ENCODE peak calls at places on chromosomes 11 and 22, in nine cellular contexts. V, A, T, P, I, R, H, D and O are unnamed samples.

GRCh38 chr11:102323542-102324261 is 6.4 kb downstream of the BIRC3 start:
- DNase-seq in V (peak; percentile 27), A (no peak), T (no peak), P (peak; percentile 86), I (peak; percentile 32), R (no peak), H (no peak), D (no peak), O (peak; percentile 82)

GRCh38 chr22:46087816-46088277 is 62.5 kb upstream of the PPARA start:
- DNase-seq in V (no peak), A (no peak), T (peak; percentile 89), P (peak; percentile 94), I (peak; percentile 81), R (no peak), H (peak; percentile 96), D (peak; percentile 73), O (peak; percentile 95)

GRCh38 chr11:8693010-8693551 is 10.5 kb downstream of the RPL27A start:
- DNase-seq in V (no peak), A (no peak), T (no peak), P (no peak), I (no peak), R (no peak), H (no peak), D (no peak), O (no peak)

GRCh38 chr11:45583981-45584380 is 81.4 kb downstream of the CHST1 start:
- DNase-seq in V (no peak), A (no peak), T (no peak), P (no peak), I (no peak), R (no peak), H (no peak), D (no peak), O (no peak)

GRCh38 chr11:104700609-104701008 is 197.7 kb downstream of the CASP12 start:
- DNase-seq in V (no peak), A (no peak), T (peak; percentile 4), P (no peak), I (peak; percentile 43), R (peak; percentile 61), H (no peak), D (no peak), O (peak; percentile 68)

GRCh38 chr22:32018056-32018455 is 25.0 kb upstream of the SLC5A1 start:
- DNase-seq in V (no peak), A (no peak), T (no peak), P (no peak), I (no peak), R (no peak), H (no peak), D (no peak), O (no peak)

GRCh38 chr11:68369756-68370155 is 57.4 kb downstream of the LRP5 start:
- DNase-seq in V (no peak), A (no peak), T (no peak), P (no peak), I (no peak), R (no peak), H (no peak), D (no peak), O (no peak)

GRCh38 chr22:44130076-44130711 is 50.5 kb upstream of the PARVG start:
- DNase-seq in V (peak; percentile 63), A (no peak), T (no peak), P (no peak), I (no peak), R (no peak), H (no peak), D (no peak), O (no peak)

GRCh38 chr11:110711776-110712642 is at the start of gene ARHGAP20:
- DNase-seq in V (peak; percentile 86), A (peak; percentile 85), T (no peak), P (peak; percentile 71), I (no peak), R (no peak), H (peak; percentile 62), D (no peak), O (peak; percentile 89)

GRCh38 chr11:69003301-69003865 is 9.7 kb downstream of the MRGPRF start:
- DNase-seq in V (no peak), A (no peak), T (no peak), P (no peak), I (no peak), R (no peak), H (no peak), D (no peak), O (no peak)

GRCh38 chr22:41831828-41832552 is 915 bp upstream of the SREBF2 start:
- DNase-seq in V (no peak), A (no peak), T (no peak), P (no peak), I (no peak), R (no peak), H (no peak), D (no peak), O (no peak)